ENCODE peak calls at places on chromosomes 7 and 10, in five cellular contexts. D is fibroblast of pulmonary artery, K is choroid plexus epithelial cell, J is endothelial cell, W is GM13976. V is an unnamed sample.

GRCh38 chr7:139118803-139119485 is 9.4 kb upstream of the ZC3HAV1 start:
- DNase-seq in D (peak), K (peak), J (no peak), W (peak), V (peak)

GRCh38 chr7:81333004-81333403 is 414.2 kb upstream of the SEMA3C start:
- DNase-seq in D (peak), K (peak), J (no peak), W (no peak), V (peak)

GRCh38 chr7:16695621-16696237 is 49.7 kb downstream of the BZW2 start:
- DNase-seq in D (peak), K (peak), J (peak), W (no peak), V (peak)

GRCh38 chr7:10121641-10122040 is 852.0 kb upstream of the PHF14 start:
- DNase-seq in D (no peak), K (no peak), J (no peak), W (no peak), V (no peak)

GRCh38 chr7:30634193-30634626 is 39.5 kb downstream of the GARS1 start:
- DNase-seq in D (no peak), K (no peak), J (no peak), W (no peak), V (no peak)

GRCh38 chr10:87691515-87692070 is 31.9 kb downstream of the PAPSS2 start:
- DNase-seq in D (no peak), K (no peak), J (no peak), W (no peak), V (no peak)

GRCh38 chr7:86991844-86992243 is 67.6 kb downstream of the ELAPOR2 start:
- DNase-seq in D (no peak), K (no peak), J (no peak), W (no peak), V (peak)

GRCh38 chr10:125083576-125083920 is 76.8 kb downstream of the CTBP2 start:
- DNase-seq in D (peak), K (peak), J (no peak), W (no peak), V (peak)

GRCh38 chr7:143322646-143323343 is 6.9 kb downstream of the CLCN1 start:
- DNase-seq in D (no peak), K (no peak), J (no peak), W (no peak), V (no peak)

GRCh38 chr10:78378192-78378591 is 344.5 kb downstream of the RPS24 start:
- DNase-seq in D (no peak), K (no peak), J (no peak), W (no peak), V (no peak)

GRCh38 chr10:78382047-78382446 is 348.4 kb downstream of the RPS24 start:
- DNase-seq in D (no peak), K (no peak), J (no peak), W (no peak), V (no peak)

GRCh38 chr10:78382776-78383175 is 349.1 kb downstream of the RPS24 start:
- DNase-seq in D (no peak), K (no peak), J (no peak), W (no peak), V (no peak)

GRCh38 chr10:78383378-78383777 is 349.7 kb downstream of the RPS24 start:
- DNase-seq in D (no peak), K (no peak), J (no peak), W (no peak), V (peak)

DNA sequence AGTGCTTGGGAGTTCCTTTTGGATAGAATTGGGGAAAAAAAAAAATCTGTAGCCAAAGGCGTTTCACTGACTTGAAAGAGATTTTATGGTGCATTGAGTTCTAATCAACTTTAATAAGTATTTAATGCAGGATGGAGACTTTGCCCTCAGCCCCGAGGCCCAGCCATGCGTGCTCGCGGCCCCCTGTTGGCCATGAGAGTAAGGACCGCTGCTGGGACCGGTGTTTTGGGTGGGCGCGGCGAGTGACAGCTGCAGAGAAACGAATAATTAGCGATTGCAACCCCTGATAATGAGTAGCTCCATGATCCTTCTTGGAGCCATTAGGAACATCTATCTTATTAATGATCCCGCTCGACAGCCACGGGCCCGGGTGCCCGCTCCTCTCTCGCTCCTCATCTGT is 347.4 kb downstream of the RPS24 start:
- DNase-seq in D (no peak), K (no peak), J (peak), W (no peak), V (no peak)
- TF ChIP-seq CTCF in D (peak), K (peak), J (peak), W (no peak), V (peak)

DNA sequence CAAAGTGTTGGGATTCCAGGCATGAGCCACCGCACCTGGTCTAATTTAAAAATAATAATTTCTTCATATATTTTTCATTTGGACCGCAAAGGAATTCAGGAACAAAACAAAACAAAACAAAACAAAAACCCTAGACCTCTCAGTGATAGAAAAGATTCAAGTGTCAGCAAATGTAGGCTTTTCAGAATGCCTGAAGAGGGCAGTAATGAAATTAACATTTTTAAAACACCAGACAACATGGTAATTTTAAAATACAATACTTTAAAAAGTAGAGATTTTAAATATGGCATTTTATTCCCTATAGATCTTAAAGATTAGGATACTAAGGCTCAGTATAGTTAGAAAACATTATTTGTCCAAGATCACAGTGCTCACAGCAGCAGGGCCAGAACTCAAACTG is 36.6 kb downstream of the DNMBP start:
- DNase-seq in D (no peak), K (peak), J (no peak), W (no peak), V (no peak)
- TF ChIP-seq CTCF in D (peak), K (peak), J (no peak), W (peak), V (peak)

DNA sequence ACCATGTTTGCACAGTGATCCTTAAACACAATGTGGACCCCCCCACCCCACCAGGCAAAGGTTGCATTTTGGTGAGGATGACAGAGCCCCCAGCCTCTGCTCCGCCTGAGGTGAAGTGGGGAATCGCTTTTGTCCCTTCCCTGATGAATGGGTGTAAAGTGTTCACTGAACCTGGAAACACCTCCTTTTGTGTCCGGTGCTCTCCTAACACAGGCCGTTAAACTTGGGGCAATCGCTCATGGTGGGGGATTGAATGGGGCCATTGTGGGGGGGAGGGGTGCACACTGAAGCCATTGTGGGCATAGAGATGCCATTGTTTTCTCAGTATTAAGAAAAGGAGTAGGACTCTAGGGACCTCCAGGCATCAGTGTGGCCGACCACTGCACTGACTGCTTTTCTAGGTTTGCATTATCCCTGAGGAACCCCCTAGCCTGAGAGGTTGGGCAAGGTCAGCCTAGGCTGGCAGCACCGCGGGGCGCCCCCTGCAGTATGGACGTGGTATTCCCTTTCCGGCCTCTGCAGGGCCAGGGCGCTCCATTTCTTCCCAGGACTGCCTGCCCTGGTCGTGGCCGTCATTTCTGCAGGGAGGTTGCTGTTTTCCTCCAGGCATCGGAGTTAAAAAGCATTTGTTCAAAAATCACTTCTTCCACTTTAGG is 158.3 kb downstream of the TCF7L2 start:
- DNase-seq in D (no peak), K (no peak), J (peak), W (peak), V (no peak)
- TF ChIP-seq CTCF in D (peak), K (peak), J (peak), W (peak), V (peak)

GRCh38 chr10:102669206-102670064 is 25.2 kb downstream of the TRIM8 start:
- DNase-seq in D (no peak), K (no peak), J (no peak), W (peak), V (no peak)
- TF ChIP-seq CTCF in D (no peak), K (no peak), J (peak), W (peak), V (peak)

GRCh38 chr7:26649388-26649787 is 215.0 kb downstream of the SKAP2 start:
- DNase-seq in D (no peak), K (no peak), J (no peak), W (no peak), V (no peak)

GRCh38 chr7:26650081-26650480 is 214.3 kb downstream of the SKAP2 start:
- DNase-seq in D (no peak), K (no peak), J (no peak), W (no peak), V (no peak)

GRCh38 chr7:26646666-26647065 is 217.7 kb downstream of the SKAP2 start:
- DNase-seq in D (no peak), K (no peak), J (no peak), W (no peak), V (peak)

GRCh38 chr7:26645126-26645525 is 219.3 kb downstream of the SKAP2 start:
- DNase-seq in D (no peak), K (no peak), J (no peak), W (no peak), V (no peak)

GRCh38 chr7:26648429-26649015 is 215.9 kb downstream of the SKAP2 start:
- DNase-seq in D (peak), K (peak), J (no peak), W (no peak), V (peak)
- TF ChIP-seq CTCF in D (no peak), K (no peak), J (no peak), W (no peak), V (no peak)

GRCh38 chr7:117385340-117386124 is 41.8 kb downstream of the ASZ1 start:
- DNase-seq in D (peak), K (peak), J (no peak), W (peak), V (peak)
- TF ChIP-seq CTCF in D (peak), K (peak), J (no peak), W (peak), V (peak)

V was measured in fibroblast of the aortic adventitia.